ENCODE peak calls at places on chromosome 18, in seven cellular contexts. One of them, this sample, is unnamed. For H3K4me1, the result is how much of the 10 kb centered on the place peaks cover.

GRCh38 chr18:75730249-75730648 is 302.7 kb upstream of the SMIM21 start:
- DNase-seq in mammary epithelial cell: no peak
- DNase-seq in Karpas-422: no peak
- DNase-seq in DND-41: no peak
- DNase-seq in hepatocyte: no peak
- DNase-seq in mesendoderm: no peak
- DNase-seq in fibroblast of lung: no peak
- DNase-seq in this sample: no peak

GRCh38 chr18:23569299-23570063 is 16.8 kb downstream of the NPC1 start:
- DNase-seq in hepatocyte: no peak
- DNase-seq in mammary epithelial cell: no peak
- DNase-seq in mesendoderm: no peak
- DNase-seq in DND-41: no peak
- DNase-seq in Karpas-422: no peak
- DNase-seq in fibroblast of lung: no peak
- DNase-seq in this sample: no peak

GRCh38 chr18:3246636-3247242 is 862 bp upstream of the MYL12A start:
- DNase-seq in mesendoderm: no peak
- DNase-seq in hepatocyte: no peak
- DNase-seq in mammary epithelial cell: peak
- DNase-seq in fibroblast of lung: no peak
- DNase-seq in DND-41: peak
- DNase-seq in Karpas-422: no peak
- DNase-seq in this sample: no peak

GRCh38 chr18:13433685-13434084 is 215.1 kb downstream of the LDLRAD4 start:
- DNase-seq in hepatocyte: no peak
- DNase-seq in Karpas-422: no peak
- DNase-seq in mesendoderm: no peak
- DNase-seq in fibroblast of lung: no peak
- DNase-seq in mammary epithelial cell: no peak
- DNase-seq in DND-41: no peak
- DNase-seq in this sample: no peak

GRCh38 chr18:61435064-61435652 is 101.9 kb downstream of the CDH20 start:
- DNase-seq in mammary epithelial cell: no peak
- DNase-seq in mesendoderm: peak
- DNase-seq in DND-41: peak
- DNase-seq in Karpas-422: peak
- DNase-seq in hepatocyte: peak
- DNase-seq in fibroblast of lung: peak
- DNase-seq in this sample: peak

GRCh38 chr18:22839488-22839930 is 93.6 kb upstream of the RBBP8 start:
- DNase-seq in mammary epithelial cell: no peak
- DNase-seq in fibroblast of lung: no peak
- DNase-seq in mesendoderm: peak
- DNase-seq in DND-41: no peak
- DNase-seq in Karpas-422: no peak
- DNase-seq in hepatocyte: no peak
- DNase-seq in this sample: no peak

GRCh38 chr18:3055201-3055600 is 42.3 kb upstream of the LPIN2 start:
- DNase-seq in mesendoderm: no peak
- DNase-seq in mammary epithelial cell: no peak
- DNase-seq in Karpas-422: no peak
- DNase-seq in hepatocyte: no peak
- DNase-seq in fibroblast of lung: no peak
- DNase-seq in DND-41: no peak
- DNase-seq in this sample: no peak

GRCh38 chr18:74654637-74655036 is 57.0 kb downstream of the ZNF407 start:
- DNase-seq in DND-41: no peak
- DNase-seq in mesendoderm: no peak
- DNase-seq in mammary epithelial cell: no peak
- DNase-seq in Karpas-422: peak
- DNase-seq in hepatocyte: no peak
- DNase-seq in fibroblast of lung: peak
- DNase-seq in this sample: no peak

GRCh38 chr18:78891185-78891762 is 88.3 kb upstream of the SALL3 start:
- DNase-seq in mesendoderm: no peak
- DNase-seq in fibroblast of lung: no peak
- DNase-seq in DND-41: no peak
- DNase-seq in Karpas-422: no peak
- DNase-seq in mammary epithelial cell: no peak
- DNase-seq in hepatocyte: no peak
- DNase-seq in this sample: no peak

GRCh38 chr18:62828852-62829251 is 113.5 kb downstream of the PHLPP1 start:
- DNase-seq in Karpas-422: no peak
- DNase-seq in mammary epithelial cell: no peak
- DNase-seq in DND-41: no peak
- DNase-seq in mesendoderm: no peak
- DNase-seq in fibroblast of lung: no peak
- DNase-seq in hepatocyte: no peak
- DNase-seq in this sample: no peak

GRCh38 chr18:62187543-62188378 is 706 bp downstream of the RELCH start:
- DNase-seq in Karpas-422: peak
- DNase-seq in DND-41: peak
- DNase-seq in fibroblast of lung: peak
- DNase-seq in hepatocyte: peak
- DNase-seq in mammary epithelial cell: peak
- DNase-seq in mesendoderm: peak
- DNase-seq in this sample: peak

GRCh38 chr18:73520229-73520628 is 627.4 kb downstream of the FBXO15 start:
- DNase-seq in DND-41: no peak
- DNase-seq in mammary epithelial cell: no peak
- DNase-seq in hepatocyte: peak
- DNase-seq in mesendoderm: peak
- DNase-seq in Karpas-422: peak
- DNase-seq in fibroblast of lung: no peak
- DNase-seq in this sample: no peak

GRCh38 chr18:54607213-54607934 is 16.3 kb downstream of the DYNAP start:
- DNase-seq in Karpas-422: peak
- DNase-seq in DND-41: no peak
- DNase-seq in mammary epithelial cell: peak
- DNase-seq in fibroblast of lung: peak
- DNase-seq in hepatocyte: peak
- DNase-seq in mesendoderm: peak
- DNase-seq in this sample: no peak

GRCh38 chr18:31741096-31741735 is 19.5 kb downstream of the SLC25A52 start:
- DNase-seq in fibroblast of lung: peak
- DNase-seq in mammary epithelial cell: peak
- DNase-seq in hepatocyte: peak
- DNase-seq in mesendoderm: peak
- DNase-seq in Karpas-422: peak
- DNase-seq in DND-41: peak
- DNase-seq in this sample: peak

GRCh38 chr18:37362158-37362890 is 203.3 kb downstream of the CELF4 start:
- DNase-seq in Karpas-422: no peak
- DNase-seq in DND-41: no peak
- DNase-seq in mesendoderm: peak
- DNase-seq in hepatocyte: no peak
- DNase-seq in mammary epithelial cell: no peak
- DNase-seq in fibroblast of lung: no peak
- DNase-seq in this sample: no peak

GRCh38 chr18:9609190-9609589 is 5.2 kb downstream of the PPP4R1 start:
- DNase-seq in hepatocyte: no peak
- DNase-seq in mesendoderm: no peak
- DNase-seq in fibroblast of lung: no peak
- DNase-seq in DND-41: no peak
- DNase-seq in Karpas-422: no peak
- DNase-seq in mammary epithelial cell: peak
- DNase-seq in this sample: no peak

GRCh38 chr18:74225193-74225840 is 66.4 kb downstream of the CYB5A start:
- DNase-seq in mammary epithelial cell: no peak
- DNase-seq in DND-41: no peak
- DNase-seq in mesendoderm: peak
- DNase-seq in fibroblast of lung: no peak
- DNase-seq in Karpas-422: no peak
- DNase-seq in hepatocyte: peak
- DNase-seq in this sample: no peak

GRCh38 chr18:58230438-58231179 is 186.6 kb downstream of the NEDD4L start:
- DNase-seq in hepatocyte: peak
- DNase-seq in mammary epithelial cell: peak
- DNase-seq in DND-41: no peak
- DNase-seq in fibroblast of lung: peak
- DNase-seq in Karpas-422: no peak
- DNase-seq in mesendoderm: peak
- DNase-seq in this sample: no peak

GRCh38 chr18:58234359-58234741 is 190.3 kb downstream of the NEDD4L start:
- DNase-seq in fibroblast of lung: no peak
- DNase-seq in Karpas-422: no peak
- DNase-seq in hepatocyte: no peak
- DNase-seq in mesendoderm: no peak
- DNase-seq in mammary epithelial cell: no peak
- DNase-seq in DND-41: no peak
- DNase-seq in this sample: no peak

GRCh38 chr18:58231930-58232329 is 187.9 kb downstream of the NEDD4L start:
- DNase-seq in mammary epithelial cell: no peak
- DNase-seq in fibroblast of lung: no peak
- DNase-seq in mesendoderm: peak
- DNase-seq in Karpas-422: peak
- DNase-seq in hepatocyte: peak
- DNase-seq in DND-41: no peak
- DNase-seq in this sample: no peak

GRCh38 chr18:58232674-58233073 is 188.6 kb downstream of the NEDD4L start:
- DNase-seq in mesendoderm: no peak
- DNase-seq in mammary epithelial cell: no peak
- DNase-seq in hepatocyte: no peak
- DNase-seq in Karpas-422: no peak
- DNase-seq in DND-41: no peak
- DNase-seq in fibroblast of lung: no peak
- DNase-seq in this sample: no peak

DNA sequence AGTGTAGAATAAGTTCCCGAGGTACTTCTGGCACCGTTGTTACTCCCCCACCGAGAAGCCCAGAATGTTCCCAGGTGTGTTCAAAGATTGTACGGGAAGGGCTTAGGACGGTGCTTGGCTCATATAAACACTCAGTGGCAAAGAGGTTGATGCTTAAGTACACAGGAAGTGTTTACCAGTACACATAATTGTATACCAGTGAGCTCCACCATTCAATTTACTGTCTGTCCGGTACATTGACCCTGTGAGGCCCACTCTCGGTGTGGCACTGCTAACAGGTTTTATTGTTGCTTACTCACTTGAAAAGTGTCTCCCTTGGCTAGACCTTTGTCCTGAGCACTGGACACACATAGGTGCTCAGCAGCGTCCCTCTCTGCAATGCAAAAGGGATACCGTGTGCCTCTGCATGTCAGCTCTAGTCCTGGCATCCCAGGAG is 191.0 kb downstream of the NEDD4L start:
- DNase-seq in mesendoderm: no peak
- DNase-seq in hepatocyte: peak
- DNase-seq in mammary epithelial cell: no peak
- DNase-seq in fibroblast of lung: no peak
- DNase-seq in Karpas-422: no peak
- DNase-seq in DND-41: no peak
- DNase-seq in this sample: no peak
- H3K4me2 ChIP-seq in mesendoderm: no peak
- H3K4me2 ChIP-seq in hepatocyte: peak
- H3K4me2 ChIP-seq in mammary epithelial cell: peak
- H3K4me2 ChIP-seq in fibroblast of lung: no peak
- H3K4me2 ChIP-seq in Karpas-422: no peak
- H3K4me2 ChIP-seq in DND-41: no peak
- H3K4me2 ChIP-seq in this sample: no peak

GRCh38 chr18:69689081-69689759 is 258.5 kb downstream of the CD226 start:
- DNase-seq in DND-41: no peak
- DNase-seq in Karpas-422: no peak
- DNase-seq in mammary epithelial cell: no peak
- DNase-seq in fibroblast of lung: peak
- DNase-seq in hepatocyte: no peak
- DNase-seq in mesendoderm: no peak
- DNase-seq in this sample: no peak
- H3K4me1 ChIP-seq in DND-41: under half
- H3K4me1 ChIP-seq in Karpas-422: under half
- H3K4me1 ChIP-seq in mammary epithelial cell: under half
- H3K4me1 ChIP-seq in fibroblast of lung: under half
- H3K4me1 ChIP-seq in hepatocyte: under half
- H3K4me1 ChIP-seq in mesendoderm: under half
- H3K4me1 ChIP-seq in this sample: under half

GRCh38 chr18:80159713-80160636 is 50.9 kb downstream of the ADNP2 start:
- DNase-seq in Karpas-422: no peak
- DNase-seq in mesendoderm: peak
- DNase-seq in hepatocyte: no peak
- DNase-seq in fibroblast of lung: no peak
- DNase-seq in mammary epithelial cell: no peak
- DNase-seq in DND-41: no peak
- DNase-seq in this sample: no peak
- H3K4me3 ChIP-seq in Karpas-422: no peak
- H3K4me3 ChIP-seq in mesendoderm: no peak
- H3K4me3 ChIP-seq in hepatocyte: no peak
- H3K4me3 ChIP-seq in fibroblast of lung: no peak
- H3K4me3 ChIP-seq in mammary epithelial cell: no peak
- H3K4me3 ChIP-seq in DND-41: no peak
- H3K4me3 ChIP-seq in this sample: no peak

GRCh38 chr18:69935319-69936190 is 12.1 kb downstream of the CD226 start:
- DNase-seq in mesendoderm: peak
- DNase-seq in Karpas-422: no peak
- DNase-seq in mammary epithelial cell: peak
- DNase-seq in fibroblast of lung: peak
- DNase-seq in DND-41: peak
- DNase-seq in hepatocyte: peak
- DNase-seq in this sample: no peak
- H3K4me2 ChIP-seq in mesendoderm: no peak
- H3K4me2 ChIP-seq in Karpas-422: no peak
- H3K4me2 ChIP-seq in mammary epithelial cell: no peak
- H3K4me2 ChIP-seq in fibroblast of lung: no peak
- H3K4me2 ChIP-seq in DND-41: peak
- H3K4me2 ChIP-seq in hepatocyte: no peak
- H3K4me2 ChIP-seq in this sample: no peak

DNA sequence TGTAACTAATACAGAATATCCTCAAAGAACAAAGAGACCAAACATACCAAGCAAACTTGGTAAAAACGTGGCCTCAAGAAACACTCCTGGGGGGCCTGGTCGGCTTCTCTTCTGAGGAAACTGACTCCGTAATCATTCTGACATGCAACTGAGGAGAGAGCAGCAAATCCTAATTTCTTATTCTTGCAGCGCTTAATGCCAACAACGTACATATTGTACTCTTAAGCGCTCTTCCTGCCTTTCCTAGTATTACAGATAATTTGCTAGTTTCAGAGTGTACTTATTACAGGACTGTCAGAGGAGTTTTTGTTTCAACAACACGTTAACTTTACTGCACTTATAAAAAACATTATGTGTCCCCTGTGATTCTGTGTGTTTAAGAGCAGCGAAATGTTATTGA is 64.9 kb downstream of the ZNF521 start:
- DNase-seq in mammary epithelial cell: no peak
- DNase-seq in hepatocyte: no peak
- DNase-seq in Karpas-422: no peak
- DNase-seq in fibroblast of lung: no peak
- DNase-seq in DND-41: no peak
- DNase-seq in mesendoderm: no peak
- DNase-seq in this sample: no peak
- H3K4me1 ChIP-seq in mammary epithelial cell: under half
- H3K4me1 ChIP-seq in hepatocyte: under half
- H3K4me1 ChIP-seq in Karpas-422: under half
- H3K4me1 ChIP-seq in fibroblast of lung: under half
- H3K4me1 ChIP-seq in DND-41: under half
- H3K4me1 ChIP-seq in mesendoderm: under half
- H3K4me1 ChIP-seq in this sample: under half